ENCODE peak calls at places on chromosomes 11 and 22, in six cellular contexts. T is SK-N-SH, V is H1, U is HepG2, N is K562, I is Panc1. Q is an unnamed sample.

GRCh38 chr11:78161937-78162336 is 22.5 kb upstream of the ALG8 start:
- DNase-seq in T (peak; percentile 72), V (no peak), U (no peak), N (no peak), I (no peak), Q (no peak)

GRCh38 chr11:5938603-5938965 is 3.5 kb upstream of the OR56A3 start:
- DNase-seq in T (no peak), V (no peak), U (no peak), N (no peak), I (no peak), Q (no peak)

GRCh38 chr22:38867496-38868285 is 4.3 kb downstream of the CBX6 start:
- DNase-seq in T (no peak), V (no peak), U (no peak), N (no peak), I (no peak), Q (no peak)

GRCh38 chr11:82826526-82826925 is 73.7 kb downstream of the PRCP start:
- DNase-seq in T (no peak), V (no peak), U (no peak), N (no peak), I (no peak), Q (no peak)

GRCh38 chr11:58945663-58946062 is 6.4 kb downstream of the GLYATL1 start:
- DNase-seq in T (no peak), V (no peak), U (peak; percentile 25), N (no peak), I (no peak), Q (no peak)

GRCh38 chr22:23098718-23099524 is 28.6 kb downstream of the GNAZ start:
- DNase-seq in T (no peak), V (no peak), U (no peak), N (peak; percentile 63), I (no peak), Q (no peak)

GRCh38 chr22:21003782-21004181 is 1.9 kb upstream of the THAP7 start:
- DNase-seq in T (no peak), V (no peak), U (no peak), N (no peak), I (no peak), Q (no peak)

GRCh38 chr11:44315947-44316387 is 6.0 kb upstream of the ALX4 start:
- DNase-seq in T (peak; percentile 82), V (no peak), U (no peak), N (no peak), I (no peak), Q (no peak)

GRCh38 chr22:24536089-24536488 is 18.8 kb downstream of the GUCD1 start:
- DNase-seq in T (no peak), V (no peak), U (no peak), N (no peak), I (no peak), Q (no peak)

GRCh38 chr11:72189448-72190250 is 2.3 kb upstream of the FOLR1 start:
- DNase-seq in T (peak; percentile 27), V (no peak), U (no peak), N (no peak), I (no peak), Q (no peak)

GRCh38 chr11:130168105-130168504 is 8.5 kb downstream of the ST14 start:
- DNase-seq in T (no peak), V (no peak), U (no peak), N (no peak), I (no peak), Q (no peak)

GRCh38 chr11:87778341-87778740 is 396.9 kb downstream of the RAB38 start:
- DNase-seq in T (no peak), V (no peak), U (no peak), N (no peak), I (no peak), Q (no peak)

GRCh38 chr11:68313574-68314202 is 1.3 kb downstream of the LRP5 start:
- DNase-seq in T (peak; percentile 60), V (no peak), U (peak; percentile 43), N (peak; percentile 27), I (no peak), Q (no peak)

DNA sequence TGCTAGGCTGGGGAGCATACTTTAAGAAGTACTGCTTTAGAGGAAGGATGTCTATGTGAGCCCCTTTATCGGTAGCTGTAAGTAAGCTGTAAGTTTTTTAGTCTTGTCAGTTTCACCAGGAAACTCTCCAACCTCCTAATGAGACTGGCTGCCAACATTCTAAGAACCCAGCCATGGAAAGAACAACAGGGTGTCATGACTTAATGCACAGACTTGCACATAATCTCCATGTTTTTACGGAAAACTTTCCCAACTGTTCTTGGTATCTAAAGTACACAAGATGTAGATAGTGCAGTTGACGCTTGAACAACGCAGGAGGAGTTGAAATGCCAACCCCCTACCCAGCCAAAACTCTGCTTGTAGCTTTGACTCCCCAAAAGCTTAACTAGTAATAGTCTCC is 9.0 kb downstream of the OR8A1 start:
- DNase-seq in T (no peak), V (no peak), U (no peak), N (no peak), I (no peak), Q (no peak)
- TF ChIP-seq SIN3A in T (no peak), V (no peak), U (no peak), N (no peak), I (no peak), Q (no peak)

DNA sequence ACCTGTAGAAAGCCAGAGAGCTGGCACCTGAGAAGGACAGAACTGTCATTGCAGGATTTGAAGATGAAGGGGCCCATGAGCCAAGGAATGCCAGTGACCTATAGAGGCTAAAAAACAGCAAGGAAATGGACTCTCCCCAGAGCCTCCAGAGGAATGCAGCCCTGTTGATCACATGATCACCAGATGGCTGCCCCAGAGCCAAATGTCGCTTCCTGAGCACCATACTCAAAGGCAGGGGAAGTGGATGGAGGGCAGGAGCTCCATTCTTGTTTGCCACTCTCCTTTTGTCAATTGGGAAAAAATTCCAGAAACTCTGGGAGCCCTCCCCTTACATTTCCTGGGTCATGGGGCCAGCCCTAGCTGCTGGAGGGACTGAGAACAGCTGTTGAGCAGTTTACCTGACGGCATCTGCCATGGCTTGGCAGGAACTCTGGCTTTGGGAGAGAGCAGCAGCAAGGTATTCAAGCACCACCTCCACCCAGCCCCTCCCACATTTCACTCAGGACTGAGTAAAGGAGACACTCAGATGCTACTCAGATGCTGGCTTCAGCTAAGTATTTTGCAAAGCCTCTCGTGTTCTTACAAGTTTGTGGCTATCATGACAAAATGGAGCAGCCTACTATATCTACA is 46.9 kb downstream of the DKK3 start:
- DNase-seq in T (no peak), V (peak; percentile 43), U (no peak), N (no peak), I (no peak), Q (no peak)
- TF ChIP-seq SIN3A in T (no peak), V (no peak), U (no peak), N (no peak), I (no peak), Q (no peak)

GRCh38 chr22:46656856-46657654 is 36.9 kb downstream of the GRAMD4 start:
- DNase-seq in T (no peak), V (no peak), U (no peak), N (no peak), I (no peak), Q (no peak)

GRCh38 chr22:46659059-46659790 is 39.0 kb downstream of the GRAMD4 start:
- DNase-seq in T (no peak), V (no peak), U (no peak), N (no peak), I (no peak), Q (no peak)

GRCh38 chr22:46659791-46660186 is 39.6 kb downstream of the GRAMD4 start:
- DNase-seq in T (no peak), V (no peak), U (no peak), N (no peak), I (no peak), Q (no peak)

GRCh38 chr22:46657655-46657953 is 37.4 kb downstream of the GRAMD4 start:
- DNase-seq in T (no peak), V (no peak), U (no peak), N (no peak), I (no peak), Q (no peak)

GRCh38 chr22:46657996-46658947 is 38.1 kb downstream of the GRAMD4 start:
- DNase-seq in T (no peak), V (no peak), U (no peak), N (no peak), I (no peak), Q (no peak)
- TF ChIP-seq SIN3A in T (no peak), V (no peak), U (no peak), N (no peak), I (no peak), Q (no peak)

DNA sequence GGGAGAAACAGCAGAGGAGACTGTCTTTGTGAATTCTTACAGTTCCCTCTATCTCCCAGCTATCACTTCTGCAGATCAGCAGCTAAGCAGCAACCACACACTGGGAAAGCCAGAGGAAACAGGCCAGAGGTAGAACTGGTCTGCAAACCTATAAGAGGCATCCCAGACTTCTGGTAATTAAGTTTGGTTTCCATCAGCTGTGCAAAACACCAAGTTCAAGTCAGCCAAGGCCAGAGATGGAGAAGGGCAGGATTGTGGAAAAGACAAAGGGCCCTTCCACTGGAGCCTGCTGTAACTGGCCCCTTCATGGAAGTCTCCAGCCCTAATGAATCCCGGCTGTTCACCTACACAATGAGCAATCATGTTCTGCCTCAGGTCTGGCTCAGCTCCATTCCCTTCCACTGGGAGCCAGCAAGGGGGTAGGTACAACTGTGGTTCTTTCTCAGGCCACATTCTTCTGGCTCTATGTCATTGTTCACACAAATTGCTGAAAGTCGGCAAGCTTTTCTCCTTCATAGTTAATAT is 4.6 kb upstream of the PAMR1 start:
- DNase-seq in T (peak; percentile 64), V (no peak), U (no peak), N (no peak), I (no peak), Q (no peak)
- TF ChIP-seq SIN3A in T (peak; percentile 27), V (no peak), U (no peak), N (no peak), I (no peak), Q (no peak)

GRCh38 chr11:79661373-79661772 is 220.5 kb upstream of the TENM4 start:
- DNase-seq in T (no peak), V (no peak), U (no peak), N (no peak), I (no peak), Q (no peak)
- TF ChIP-seq SIN3A in T (no peak), V (no peak), U (no peak), N (no peak), I (no peak), Q (no peak)

Q was measured in GM12878.